ENCODE peak calls at places on chromosomes 12 and 14, in seven cellular contexts. X is dermis blood vessel endothelial cell; Z is skeletal muscle cell; L is Caki2; N is dorsolateral prefrontal cortex; T is stimulated activated CD4-positive, alpha-beta T cell treated with anti-CD3 and anti-CD28 coated beads, Interleukin-4, amount 100 ng/mL, for 48 hours; O is T-helper 1 cell. M is an unnamed sample.

GRCh38 chr12:3357950-3358525 is 133.0 kb upstream of the PRMT8 start:
- DNase-seq in N (no peak), L (no peak), X (no peak), O (no peak), Z (no peak), T (no peak), M (no peak)

GRCh38 chr12:131229426-131230339 is 276.0 kb downstream of the ADGRD1 start:
- DNase-seq in N (no peak), L (no peak), O (no peak), T (no peak), Z (no peak), X (peak), M (no peak)

GRCh38 chr14:100106260-100106659 is 41.0 kb downstream of the EVL start:
- DNase-seq in X (no peak), Z (no peak), L (no peak), T (peak), N (no peak), O (peak), M (no peak)

GRCh38 chr12:100061814-100062213 is 77.1 kb upstream of the ANKS1B start:
- DNase-seq in X (no peak), T (no peak), N (no peak), Z (peak), L (no peak), O (no peak), M (no peak)

GRCh38 chr12:78398750-78399149 is 465.8 kb upstream of the SYT1 start:
- DNase-seq in Z (no peak), X (no peak), N (no peak), T (no peak), O (no peak), L (peak), M (no peak)

GRCh38 chr12:9751204-9752144 is 9.2 kb downstream of the CD69 start:
- DNase-seq in N (no peak), X (no peak), Z (no peak), L (no peak), O (no peak), T (no peak), M (peak)

GRCh38 chr12:46843811-46844210 is 18.0 kb upstream of the SLC38A4 start:
- DNase-seq in T (no peak), O (no peak), Z (no peak), L (no peak), X (no peak), N (no peak), M (no peak)

GRCh38 chr12:1071182-1071581 is 80.2 kb downstream of the ERC1 start:
- DNase-seq in L (no peak), T (no peak), N (no peak), O (no peak), X (no peak), Z (no peak), M (no peak)

GRCh38 chr12:84757978-84758377 is 154.6 kb downstream of the SLC6A15 start:
- DNase-seq in O (no peak), T (no peak), L (no peak), X (no peak), N (no peak), Z (peak), M (no peak)